ENCODE peak calls at places on chromosome 3, in four cellular contexts. One of them, this sample, is unnamed.

GRCh38 chr3:44983413-44984040 is 7.5 kb downstream of the EXOSC7 start:
- DNase-seq in AG09309: no peak
- DNase-seq in naive thymus-derived CD4-positive, alpha-beta T cell: no peak
- DNase-seq in stimulated activated CD8-positive, alpha-beta memory T cell treated with anti-CD3 and anti-CD28 coated beads, Interleukin-4, amount 100 ng/mL, for 24 hours: no peak
- DNase-seq in this sample: no peak

GRCh38 chr3:171168551-171168950 is 142.0 kb upstream of the SLC2A2 start:
- DNase-seq in naive thymus-derived CD4-positive, alpha-beta T cell: no peak
- DNase-seq in stimulated activated CD8-positive, alpha-beta memory T cell treated with anti-CD3 and anti-CD28 coated beads, Interleukin-4, amount 100 ng/mL, for 24 hours: no peak
- DNase-seq in AG09309: no peak
- DNase-seq in this sample: no peak

GRCh38 chr3:10707089-10707983 is 108.7 kb upstream of the SLC6A11 start:
- DNase-seq in naive thymus-derived CD4-positive, alpha-beta T cell: no peak
- DNase-seq in stimulated activated CD8-positive, alpha-beta memory T cell treated with anti-CD3 and anti-CD28 coated beads, Interleukin-4, amount 100 ng/mL, for 24 hours: no peak
- DNase-seq in AG09309: no peak
- DNase-seq in this sample: no peak

GRCh38 chr3:8739757-8740508 is 6.3 kb downstream of the CAV3 start:
- DNase-seq in stimulated activated CD8-positive, alpha-beta memory T cell treated with anti-CD3 and anti-CD28 coated beads, Interleukin-4, amount 100 ng/mL, for 24 hours: no peak
- DNase-seq in naive thymus-derived CD4-positive, alpha-beta T cell: no peak
- DNase-seq in AG09309: no peak
- DNase-seq in this sample: peak

GRCh38 chr3:153023896-153024295 is 138.1 kb upstream of the RAP2B start:
- DNase-seq in naive thymus-derived CD4-positive, alpha-beta T cell: no peak
- DNase-seq in AG09309: no peak
- DNase-seq in stimulated activated CD8-positive, alpha-beta memory T cell treated with anti-CD3 and anti-CD28 coated beads, Interleukin-4, amount 100 ng/mL, for 24 hours: no peak
- DNase-seq in this sample: no peak

GRCh38 chr3:98038241-98038640 is 3.1 kb upstream of the GABRR3 start:
- DNase-seq in naive thymus-derived CD4-positive, alpha-beta T cell: no peak
- DNase-seq in stimulated activated CD8-positive, alpha-beta memory T cell treated with anti-CD3 and anti-CD28 coated beads, Interleukin-4, amount 100 ng/mL, for 24 hours: no peak
- DNase-seq in AG09309: no peak
- DNase-seq in this sample: no peak

GRCh38 chr3:183449391-183449790 is 21.0 kb upstream of the MCF2L2 start:
- DNase-seq in stimulated activated CD8-positive, alpha-beta memory T cell treated with anti-CD3 and anti-CD28 coated beads, Interleukin-4, amount 100 ng/mL, for 24 hours: no peak
- DNase-seq in naive thymus-derived CD4-positive, alpha-beta T cell: no peak
- DNase-seq in AG09309: no peak
- DNase-seq in this sample: no peak

GRCh38 chr3:113546414-113546893 is 14.1 kb downstream of the SIDT1 start:
- DNase-seq in AG09309: no peak
- DNase-seq in naive thymus-derived CD4-positive, alpha-beta T cell: no peak
- DNase-seq in stimulated activated CD8-positive, alpha-beta memory T cell treated with anti-CD3 and anti-CD28 coated beads, Interleukin-4, amount 100 ng/mL, for 24 hours: no peak
- DNase-seq in this sample: no peak

GRCh38 chr3:136949146-136949545 is 8.6 kb upstream of the IL20RB start:
- DNase-seq in AG09309: no peak
- DNase-seq in stimulated activated CD8-positive, alpha-beta memory T cell treated with anti-CD3 and anti-CD28 coated beads, Interleukin-4, amount 100 ng/mL, for 24 hours: no peak
- DNase-seq in naive thymus-derived CD4-positive, alpha-beta T cell: no peak
- DNase-seq in this sample: no peak

GRCh38 chr3:170437696-170438407 is 19.2 kb downstream of the CLDN11 start:
- DNase-seq in AG09309: no peak
- DNase-seq in stimulated activated CD8-positive, alpha-beta memory T cell treated with anti-CD3 and anti-CD28 coated beads, Interleukin-4, amount 100 ng/mL, for 24 hours: no peak
- DNase-seq in naive thymus-derived CD4-positive, alpha-beta T cell: no peak
- DNase-seq in this sample: peak

GRCh38 chr3:102148598-102149302 is 286.1 kb upstream of the ZPLD1 start:
- DNase-seq in naive thymus-derived CD4-positive, alpha-beta T cell: no peak
- DNase-seq in stimulated activated CD8-positive, alpha-beta memory T cell treated with anti-CD3 and anti-CD28 coated beads, Interleukin-4, amount 100 ng/mL, for 24 hours: no peak
- DNase-seq in AG09309: no peak
- DNase-seq in this sample: no peak

GRCh38 chr3:31962801-31963205 is 18.3 kb downstream of the OSBPL10 start:
- DNase-seq in naive thymus-derived CD4-positive, alpha-beta T cell: no peak
- DNase-seq in stimulated activated CD8-positive, alpha-beta memory T cell treated with anti-CD3 and anti-CD28 coated beads, Interleukin-4, amount 100 ng/mL, for 24 hours: no peak
- DNase-seq in AG09309: no peak
- DNase-seq in this sample: no peak

GRCh38 chr3:65867463-65868210 is 171.1 kb downstream of the MAGI1 start:
- DNase-seq in stimulated activated CD8-positive, alpha-beta memory T cell treated with anti-CD3 and anti-CD28 coated beads, Interleukin-4, amount 100 ng/mL, for 24 hours: no peak
- DNase-seq in AG09309: no peak
- DNase-seq in naive thymus-derived CD4-positive, alpha-beta T cell: no peak
- DNase-seq in this sample: no peak

GRCh38 chr3:99645277-99646106 is 7.1 kb downstream of the COL8A1 start:
- DNase-seq in naive thymus-derived CD4-positive, alpha-beta T cell: no peak
- DNase-seq in AG09309: no peak
- DNase-seq in stimulated activated CD8-positive, alpha-beta memory T cell treated with anti-CD3 and anti-CD28 coated beads, Interleukin-4, amount 100 ng/mL, for 24 hours: no peak
- DNase-seq in this sample: peak

GRCh38 chr3:183410280-183410679 is 18.1 kb downstream of the MCF2L2 start:
- DNase-seq in AG09309: no peak
- DNase-seq in stimulated activated CD8-positive, alpha-beta memory T cell treated with anti-CD3 and anti-CD28 coated beads, Interleukin-4, amount 100 ng/mL, for 24 hours: no peak
- DNase-seq in naive thymus-derived CD4-positive, alpha-beta T cell: no peak
- DNase-seq in this sample: no peak

GRCh38 chr3:46460051-46460450 is 4.7 kb downstream of the LTF start:
- DNase-seq in AG09309: no peak
- DNase-seq in stimulated activated CD8-positive, alpha-beta memory T cell treated with anti-CD3 and anti-CD28 coated beads, Interleukin-4, amount 100 ng/mL, for 24 hours: no peak
- DNase-seq in naive thymus-derived CD4-positive, alpha-beta T cell: no peak
- DNase-seq in this sample: no peak

GRCh38 chr3:28915711-28916481 is 365.0 kb upstream of the RBMS3 start:
- DNase-seq in AG09309: peak
- DNase-seq in stimulated activated CD8-positive, alpha-beta memory T cell treated with anti-CD3 and anti-CD28 coated beads, Interleukin-4, amount 100 ng/mL, for 24 hours: no peak
- DNase-seq in naive thymus-derived CD4-positive, alpha-beta T cell: no peak
- DNase-seq in this sample: peak

GRCh38 chr3:140251678-140252077 is 316.7 kb downstream of the CLSTN2 start:
- DNase-seq in stimulated activated CD8-positive, alpha-beta memory T cell treated with anti-CD3 and anti-CD28 coated beads, Interleukin-4, amount 100 ng/mL, for 24 hours: no peak
- DNase-seq in naive thymus-derived CD4-positive, alpha-beta T cell: no peak
- DNase-seq in AG09309: no peak
- DNase-seq in this sample: no peak

GRCh38 chr3:186938716-186939115 is 8.4 kb downstream of the ST6GAL1 start:
- DNase-seq in stimulated activated CD8-positive, alpha-beta memory T cell treated with anti-CD3 and anti-CD28 coated beads, Interleukin-4, amount 100 ng/mL, for 24 hours: no peak
- DNase-seq in AG09309: no peak
- DNase-seq in naive thymus-derived CD4-positive, alpha-beta T cell: no peak
- DNase-seq in this sample: no peak

GRCh38 chr3:188581365-188581764 is 427.4 kb downstream of the LPP start:
- DNase-seq in stimulated activated CD8-positive, alpha-beta memory T cell treated with anti-CD3 and anti-CD28 coated beads, Interleukin-4, amount 100 ng/mL, for 24 hours: no peak
- DNase-seq in naive thymus-derived CD4-positive, alpha-beta T cell: no peak
- DNase-seq in AG09309: no peak
- DNase-seq in this sample: no peak

GRCh38 chr3:134057006-134057832 is 27.5 kb upstream of the SLCO2A1 start:
- DNase-seq in naive thymus-derived CD4-positive, alpha-beta T cell: no peak
- DNase-seq in AG09309: no peak
- DNase-seq in stimulated activated CD8-positive, alpha-beta memory T cell treated with anti-CD3 and anti-CD28 coated beads, Interleukin-4, amount 100 ng/mL, for 24 hours: no peak
- DNase-seq in this sample: no peak

GRCh38 chr3:182904164-182904563 is 76.2 kb downstream of the DCUN1D1 start:
- DNase-seq in stimulated activated CD8-positive, alpha-beta memory T cell treated with anti-CD3 and anti-CD28 coated beads, Interleukin-4, amount 100 ng/mL, for 24 hours: no peak
- DNase-seq in AG09309: no peak
- DNase-seq in naive thymus-derived CD4-positive, alpha-beta T cell: no peak
- DNase-seq in this sample: no peak

GRCh38 chr3:144105542-144105941 is 133.9 kb downstream of the DIPK2A start:
- DNase-seq in naive thymus-derived CD4-positive, alpha-beta T cell: no peak
- DNase-seq in stimulated activated CD8-positive, alpha-beta memory T cell treated with anti-CD3 and anti-CD28 coated beads, Interleukin-4, amount 100 ng/mL, for 24 hours: no peak
- DNase-seq in AG09309: no peak
- DNase-seq in this sample: peak

GRCh38 chr3:63818282-63819150 is 583 bp upstream of the C3orf49 start:
- DNase-seq in naive thymus-derived CD4-positive, alpha-beta T cell: peak
- DNase-seq in stimulated activated CD8-positive, alpha-beta memory T cell treated with anti-CD3 and anti-CD28 coated beads, Interleukin-4, amount 100 ng/mL, for 24 hours: peak
- DNase-seq in AG09309: peak
- DNase-seq in this sample: peak

GRCh38 chr3:71713041-71713440 is 12.2 kb downstream of the EIF4E3 start:
- DNase-seq in naive thymus-derived CD4-positive, alpha-beta T cell: no peak
- DNase-seq in AG09309: no peak
- DNase-seq in stimulated activated CD8-positive, alpha-beta memory T cell treated with anti-CD3 and anti-CD28 coated beads, Interleukin-4, amount 100 ng/mL, for 24 hours: no peak
- DNase-seq in this sample: no peak

GRCh38 chr3:53382106-53382505 is 34.8 kb upstream of the DCP1A start:
- DNase-seq in stimulated activated CD8-positive, alpha-beta memory T cell treated with anti-CD3 and anti-CD28 coated beads, Interleukin-4, amount 100 ng/mL, for 24 hours: no peak
- DNase-seq in naive thymus-derived CD4-positive, alpha-beta T cell: no peak
- DNase-seq in AG09309: no peak
- DNase-seq in this sample: peak

GRCh38 chr3:122767690-122768372 is 25.8 kb downstream of the HSPBAP1 start:
- DNase-seq in naive thymus-derived CD4-positive, alpha-beta T cell: no peak
- DNase-seq in stimulated activated CD8-positive, alpha-beta memory T cell treated with anti-CD3 and anti-CD28 coated beads, Interleukin-4, amount 100 ng/mL, for 24 hours: no peak
- DNase-seq in AG09309: no peak
- DNase-seq in this sample: no peak

GRCh38 chr3:127002195-127003174 is 19.6 kb downstream of the PLXNA1 start:
- DNase-seq in naive thymus-derived CD4-positive, alpha-beta T cell: no peak
- DNase-seq in stimulated activated CD8-positive, alpha-beta memory T cell treated with anti-CD3 and anti-CD28 coated beads, Interleukin-4, amount 100 ng/mL, for 24 hours: no peak
- DNase-seq in AG09309: peak
- DNase-seq in this sample: no peak

GRCh38 chr3:152053876-152054275 is 180.4 kb downstream of the SUCNR1 start:
- DNase-seq in AG09309: no peak
- DNase-seq in naive thymus-derived CD4-positive, alpha-beta T cell: no peak
- DNase-seq in stimulated activated CD8-positive, alpha-beta memory T cell treated with anti-CD3 and anti-CD28 coated beads, Interleukin-4, amount 100 ng/mL, for 24 hours: no peak
- DNase-seq in this sample: no peak

GRCh38 chr3:185824467-185825378 is at the start of gene IGF2BP2:
- DNase-seq in stimulated activated CD8-positive, alpha-beta memory T cell treated with anti-CD3 and anti-CD28 coated beads, Interleukin-4, amount 100 ng/mL, for 24 hours: peak
- DNase-seq in AG09309: no peak
- DNase-seq in naive thymus-derived CD4-positive, alpha-beta T cell: peak
- DNase-seq in this sample: peak

GRCh38 chr3:116053017-116053416 is 392.3 kb downstream of the LSAMP start:
- DNase-seq in AG09309: no peak
- DNase-seq in stimulated activated CD8-positive, alpha-beta memory T cell treated with anti-CD3 and anti-CD28 coated beads, Interleukin-4, amount 100 ng/mL, for 24 hours: no peak
- DNase-seq in naive thymus-derived CD4-positive, alpha-beta T cell: no peak
- DNase-seq in this sample: no peak

GRCh38 chr3:65080432-65080831 is 392.6 kb upstream of the ADAMTS9 start:
- DNase-seq in stimulated activated CD8-positive, alpha-beta memory T cell treated with anti-CD3 and anti-CD28 coated beads, Interleukin-4, amount 100 ng/mL, for 24 hours: no peak
- DNase-seq in naive thymus-derived CD4-positive, alpha-beta T cell: no peak
- DNase-seq in AG09309: no peak
- DNase-seq in this sample: peak

GRCh38 chr3:171842864-171843511 is at the start of gene TMEM212:
- DNase-seq in AG09309: no peak
- DNase-seq in stimulated activated CD8-positive, alpha-beta memory T cell treated with anti-CD3 and anti-CD28 coated beads, Interleukin-4, amount 100 ng/mL, for 24 hours: no peak
- DNase-seq in naive thymus-derived CD4-positive, alpha-beta T cell: no peak
- DNase-seq in this sample: no peak

GRCh38 chr3:170355738-170356595 is 1.5 kb upstream of the SKIL start:
- DNase-seq in AG09309: no peak
- DNase-seq in stimulated activated CD8-positive, alpha-beta memory T cell treated with anti-CD3 and anti-CD28 coated beads, Interleukin-4, amount 100 ng/mL, for 24 hours: no peak
- DNase-seq in naive thymus-derived CD4-positive, alpha-beta T cell: no peak
- DNase-seq in this sample: peak

GRCh38 chr3:106172780-106173179 is 304.0 kb upstream of the CBLB start:
- DNase-seq in AG09309: no peak
- DNase-seq in naive thymus-derived CD4-positive, alpha-beta T cell: no peak
- DNase-seq in stimulated activated CD8-positive, alpha-beta memory T cell treated with anti-CD3 and anti-CD28 coated beads, Interleukin-4, amount 100 ng/mL, for 24 hours: no peak
- DNase-seq in this sample: no peak

GRCh38 chr3:128714887-128715496 is 11.0 kb upstream of the RAB7A start:
- DNase-seq in naive thymus-derived CD4-positive, alpha-beta T cell: peak
- DNase-seq in stimulated activated CD8-positive, alpha-beta memory T cell treated with anti-CD3 and anti-CD28 coated beads, Interleukin-4, amount 100 ng/mL, for 24 hours: no peak
- DNase-seq in AG09309: no peak
- DNase-seq in this sample: no peak

GRCh38 chr3:131322946-131323505 is 58.5 kb upstream of the NUDT16 start:
- DNase-seq in naive thymus-derived CD4-positive, alpha-beta T cell: no peak
- DNase-seq in AG09309: no peak
- DNase-seq in stimulated activated CD8-positive, alpha-beta memory T cell treated with anti-CD3 and anti-CD28 coated beads, Interleukin-4, amount 100 ng/mL, for 24 hours: no peak
- DNase-seq in this sample: no peak

GRCh38 chr3:184168363-184169120 is 6.1 kb upstream of the AP2M1 start:
- DNase-seq in stimulated activated CD8-positive, alpha-beta memory T cell treated with anti-CD3 and anti-CD28 coated beads, Interleukin-4, amount 100 ng/mL, for 24 hours: no peak
- DNase-seq in AG09309: no peak
- DNase-seq in naive thymus-derived CD4-positive, alpha-beta T cell: no peak
- DNase-seq in this sample: no peak

GRCh38 chr3:157595259-157595658 is 92.0 kb upstream of the VEPH1 start:
- DNase-seq in stimulated activated CD8-positive, alpha-beta memory T cell treated with anti-CD3 and anti-CD28 coated beads, Interleukin-4, amount 100 ng/mL, for 24 hours: no peak
- DNase-seq in AG09309: no peak
- DNase-seq in naive thymus-derived CD4-positive, alpha-beta T cell: no peak
- DNase-seq in this sample: no peak